ENCODE peak calls at places on chromosomes 5 and 9, in eight cellular contexts. G is kidney tubule cell; M is transverse colon; Q is CD4-positive, alpha-beta memory T cell; D is KG1; A is HEK293T; H is GM03348; S is NCI-H2029 treated with DMSO at 0.1 percent for 48 hours. L is an unnamed sample.

GRCh38 chr5:138077064-138077696 is 6.7 kb upstream of the WNT8A start:
- DNase-seq in A (peak), M (peak), Q (peak), G (peak), H (peak), S (peak), D (no peak), L (peak)

GRCh38 chr9:109584205-109584604 is 86.1 kb upstream of the PTPN3 start:
- DNase-seq in A (no peak), Q (no peak), G (no peak), H (no peak), M (no peak), S (no peak), D (no peak), L (no peak)

GRCh38 chr9:15837079-15837679 is 284.3 kb downstream of the CCDC171 start:
- DNase-seq in D (peak), G (peak), Q (peak), A (peak), H (peak), S (peak), M (no peak), L (peak)

GRCh38 chr5:114208120-114208519 is 153.8 kb upstream of the KCNN2 start:
- DNase-seq in M (no peak), S (no peak), Q (no peak), H (no peak), G (no peak), A (no peak), D (no peak), L (no peak)

GRCh38 chr5:135204151-135204600 is 170.1 kb upstream of the PITX1 start:
- DNase-seq in M (no peak), G (no peak), H (no peak), S (no peak), Q (no peak), A (no peak), D (no peak), L (no peak)

GRCh38 chr9:137376386-137376785 is 46.6 kb downstream of the EXD3 start:
- DNase-seq in S (no peak), A (no peak), D (no peak), G (no peak), M (no peak), H (no peak), Q (no peak), L (no peak)

GRCh38 chr9:130343445-130343918 is 77.9 kb downstream of the HMCN2 start:
- DNase-seq in A (peak), M (no peak), G (no peak), Q (no peak), S (no peak), H (peak), D (no peak), L (no peak)

GRCh38 chr5:58453326-58453725 is 6.6 kb downstream of the PLK2 start:
- DNase-seq in A (no peak), G (peak), Q (no peak), M (no peak), H (no peak), D (no peak), S (no peak), L (no peak)

GRCh38 chr9:36846621-36847020 is 187.4 kb downstream of the PAX5 start:
- DNase-seq in Q (no peak), D (no peak), A (no peak), G (no peak), M (no peak), S (no peak), H (no peak), L (no peak)

GRCh38 chr5:7850533-7851239 is at the start of gene CFAP90:
- DNase-seq in Q (peak), H (peak), M (peak), G (peak), D (no peak), S (no peak), A (peak), L (no peak)

GRCh38 chr9:14842269-14842668 is 68.0 kb downstream of the FREM1 start:
- DNase-seq in D (no peak), A (no peak), S (no peak), M (no peak), G (no peak), H (no peak), Q (no peak), L (no peak)

GRCh38 chr9:13674926-13675637 is 395.6 kb upstream of the MPDZ start:
- DNase-seq in M (no peak), G (no peak), H (no peak), S (no peak), A (no peak), Q (no peak), D (no peak), L (no peak)